ENCODE peak calls at places on chromosomes 13 and 19, in nine cellular contexts. One of them, this sample, is unnamed.

GRCh38 chr19:41535029-41535622 is 40.8 kb upstream of the CEACAM21 start:
- DNase-seq in NCI-H2081: no peak
- DNase-seq in fibroblast of pulmonary artery: no peak
- DNase-seq in activated naive CD4-positive, alpha-beta T cell treated with anti-CD3 and anti-CD28 coated beads, Interleukin-2, amount 10 ng/mL, durations not matched to agents 7 days and 5 days: no peak
- DNase-seq in iris pigment epithelial cell: no peak
- DNase-seq in smooth muscle cell of the brain vasculature: no peak
- DNase-seq in right cardiac atrium: no peak
- DNase-seq in cardiac septum: no peak
- DNase-seq in aorta: no peak
- DNase-seq in this sample: no peak

GRCh38 chr13:37163626-37164365 is 58.3 kb upstream of the CSNK1A1L start:
- DNase-seq in iris pigment epithelial cell: no peak
- DNase-seq in aorta: no peak
- DNase-seq in fibroblast of pulmonary artery: no peak
- DNase-seq in activated naive CD4-positive, alpha-beta T cell treated with anti-CD3 and anti-CD28 coated beads, Interleukin-2, amount 10 ng/mL, durations not matched to agents 7 days and 5 days: no peak
- DNase-seq in cardiac septum: no peak
- DNase-seq in NCI-H2081: no peak
- DNase-seq in smooth muscle cell of the brain vasculature: no peak
- DNase-seq in right cardiac atrium: no peak
- DNase-seq in this sample: no peak

GRCh38 chr13:78323848-78324247 is 279.5 kb downstream of the POU4F1 start:
- DNase-seq in smooth muscle cell of the brain vasculature: no peak
- DNase-seq in cardiac septum: no peak
- DNase-seq in activated naive CD4-positive, alpha-beta T cell treated with anti-CD3 and anti-CD28 coated beads, Interleukin-2, amount 10 ng/mL, durations not matched to agents 7 days and 5 days: no peak
- DNase-seq in aorta: no peak
- DNase-seq in NCI-H2081: no peak
- DNase-seq in iris pigment epithelial cell: peak; percentile 23
- DNase-seq in fibroblast of pulmonary artery: peak; percentile 23
- DNase-seq in right cardiac atrium: no peak
- DNase-seq in this sample: no peak

GRCh38 chr13:113216165-113217056 is 7.0 kb downstream of the CUL4A start:
- DNase-seq in right cardiac atrium: peak; percentile 75
- DNase-seq in aorta: no peak
- DNase-seq in fibroblast of pulmonary artery: peak; percentile 60
- DNase-seq in NCI-H2081: no peak
- DNase-seq in cardiac septum: no peak
- DNase-seq in iris pigment epithelial cell: peak; percentile 80
- DNase-seq in smooth muscle cell of the brain vasculature: no peak
- DNase-seq in activated naive CD4-positive, alpha-beta T cell treated with anti-CD3 and anti-CD28 coated beads, Interleukin-2, amount 10 ng/mL, durations not matched to agents 7 days and 5 days: no peak
- DNase-seq in this sample: peak; percentile 29

GRCh38 chr13:45544520-45544919 is 71.0 kb downstream of the ERICH6B start:
- DNase-seq in activated naive CD4-positive, alpha-beta T cell treated with anti-CD3 and anti-CD28 coated beads, Interleukin-2, amount 10 ng/mL, durations not matched to agents 7 days and 5 days: no peak
- DNase-seq in iris pigment epithelial cell: no peak
- DNase-seq in smooth muscle cell of the brain vasculature: no peak
- DNase-seq in NCI-H2081: no peak
- DNase-seq in cardiac septum: no peak
- DNase-seq in aorta: no peak
- DNase-seq in fibroblast of pulmonary artery: no peak
- DNase-seq in right cardiac atrium: no peak
- DNase-seq in this sample: no peak

GRCh38 chr13:42405665-42406390 is 133.9 kb downstream of the AKAP11 start:
- DNase-seq in activated naive CD4-positive, alpha-beta T cell treated with anti-CD3 and anti-CD28 coated beads, Interleukin-2, amount 10 ng/mL, durations not matched to agents 7 days and 5 days: peak; percentile 26
- DNase-seq in NCI-H2081: no peak
- DNase-seq in fibroblast of pulmonary artery: peak; percentile 24
- DNase-seq in smooth muscle cell of the brain vasculature: peak; percentile 20
- DNase-seq in aorta: no peak
- DNase-seq in right cardiac atrium: no peak
- DNase-seq in iris pigment epithelial cell: peak; percentile 79
- DNase-seq in cardiac septum: no peak
- DNase-seq in this sample: no peak

GRCh38 chr19:58217607-58218391 is 10.9 kb upstream of the ZNF544 start:
- DNase-seq in activated naive CD4-positive, alpha-beta T cell treated with anti-CD3 and anti-CD28 coated beads, Interleukin-2, amount 10 ng/mL, durations not matched to agents 7 days and 5 days: no peak
- DNase-seq in right cardiac atrium: no peak
- DNase-seq in fibroblast of pulmonary artery: no peak
- DNase-seq in iris pigment epithelial cell: no peak
- DNase-seq in NCI-H2081: no peak
- DNase-seq in smooth muscle cell of the brain vasculature: no peak
- DNase-seq in cardiac septum: no peak
- DNase-seq in aorta: no peak
- DNase-seq in this sample: no peak

GRCh38 chr19:12996542-12997094 is 1.3 kb downstream of the NFIX start:
- DNase-seq in smooth muscle cell of the brain vasculature: no peak
- DNase-seq in fibroblast of pulmonary artery: peak; percentile 49
- DNase-seq in iris pigment epithelial cell: peak; percentile 45
- DNase-seq in cardiac septum: no peak
- DNase-seq in right cardiac atrium: peak; percentile 83
- DNase-seq in aorta: no peak
- DNase-seq in activated naive CD4-positive, alpha-beta T cell treated with anti-CD3 and anti-CD28 coated beads, Interleukin-2, amount 10 ng/mL, durations not matched to agents 7 days and 5 days: no peak
- DNase-seq in NCI-H2081: no peak
- DNase-seq in this sample: peak; percentile 75

GRCh38 chr13:98222081-98222554 is 45.0 kb upstream of the RNF113B start:
- DNase-seq in right cardiac atrium: no peak
- DNase-seq in NCI-H2081: peak; percentile 16
- DNase-seq in smooth muscle cell of the brain vasculature: no peak
- DNase-seq in iris pigment epithelial cell: peak; percentile 58
- DNase-seq in aorta: no peak
- DNase-seq in cardiac septum: no peak
- DNase-seq in fibroblast of pulmonary artery: peak; percentile 29
- DNase-seq in activated naive CD4-positive, alpha-beta T cell treated with anti-CD3 and anti-CD28 coated beads, Interleukin-2, amount 10 ng/mL, durations not matched to agents 7 days and 5 days: no peak
- DNase-seq in this sample: no peak

GRCh38 chr13:42968906-42969305 is 23.1 kb downstream of the EPSTI1 start:
- DNase-seq in cardiac septum: no peak
- DNase-seq in right cardiac atrium: peak; percentile 41
- DNase-seq in fibroblast of pulmonary artery: no peak
- DNase-seq in iris pigment epithelial cell: no peak
- DNase-seq in NCI-H2081: no peak
- DNase-seq in aorta: no peak
- DNase-seq in smooth muscle cell of the brain vasculature: no peak
- DNase-seq in activated naive CD4-positive, alpha-beta T cell treated with anti-CD3 and anti-CD28 coated beads, Interleukin-2, amount 10 ng/mL, durations not matched to agents 7 days and 5 days: no peak
- DNase-seq in this sample: no peak

GRCh38 chr13:48660356-48661076 is 6.8 kb downstream of the CYSLTR2 start:
- DNase-seq in activated naive CD4-positive, alpha-beta T cell treated with anti-CD3 and anti-CD28 coated beads, Interleukin-2, amount 10 ng/mL, durations not matched to agents 7 days and 5 days: no peak
- DNase-seq in right cardiac atrium: no peak
- DNase-seq in aorta: no peak
- DNase-seq in cardiac septum: no peak
- DNase-seq in NCI-H2081: no peak
- DNase-seq in iris pigment epithelial cell: no peak
- DNase-seq in fibroblast of pulmonary artery: no peak
- DNase-seq in smooth muscle cell of the brain vasculature: no peak
- DNase-seq in this sample: no peak

GRCh38 chr19:854549-854948 is 2.4 kb downstream of the ELANE start:
- DNase-seq in right cardiac atrium: no peak
- DNase-seq in activated naive CD4-positive, alpha-beta T cell treated with anti-CD3 and anti-CD28 coated beads, Interleukin-2, amount 10 ng/mL, durations not matched to agents 7 days and 5 days: no peak
- DNase-seq in cardiac septum: no peak
- DNase-seq in smooth muscle cell of the brain vasculature: no peak
- DNase-seq in iris pigment epithelial cell: no peak
- DNase-seq in fibroblast of pulmonary artery: no peak
- DNase-seq in NCI-H2081: no peak
- DNase-seq in aorta: no peak
- DNase-seq in this sample: no peak

GRCh38 chr13:36674337-36675212 is 755 bp downstream of the SERTM1 start:
- DNase-seq in iris pigment epithelial cell: no peak
- DNase-seq in cardiac septum: no peak
- DNase-seq in fibroblast of pulmonary artery: no peak
- DNase-seq in NCI-H2081: no peak
- DNase-seq in aorta: no peak
- DNase-seq in activated naive CD4-positive, alpha-beta T cell treated with anti-CD3 and anti-CD28 coated beads, Interleukin-2, amount 10 ng/mL, durations not matched to agents 7 days and 5 days: no peak
- DNase-seq in smooth muscle cell of the brain vasculature: no peak
- DNase-seq in right cardiac atrium: no peak
- DNase-seq in this sample: no peak

GRCh38 chr13:24386816-24387708 is 77.7 kb downstream of the C1QTNF9 start:
- DNase-seq in cardiac septum: no peak
- DNase-seq in activated naive CD4-positive, alpha-beta T cell treated with anti-CD3 and anti-CD28 coated beads, Interleukin-2, amount 10 ng/mL, durations not matched to agents 7 days and 5 days: no peak
- DNase-seq in iris pigment epithelial cell: no peak
- DNase-seq in fibroblast of pulmonary artery: no peak
- DNase-seq in right cardiac atrium: no peak
- DNase-seq in aorta: no peak
- DNase-seq in NCI-H2081: no peak
- DNase-seq in smooth muscle cell of the brain vasculature: no peak
- DNase-seq in this sample: no peak

GRCh38 chr19:46730595-46730994 is 13.7 kb upstream of the PRKD2 start:
- DNase-seq in NCI-H2081: no peak
- DNase-seq in smooth muscle cell of the brain vasculature: no peak
- DNase-seq in aorta: no peak
- DNase-seq in iris pigment epithelial cell: no peak
- DNase-seq in right cardiac atrium: peak; percentile 49
- DNase-seq in fibroblast of pulmonary artery: no peak
- DNase-seq in activated naive CD4-positive, alpha-beta T cell treated with anti-CD3 and anti-CD28 coated beads, Interleukin-2, amount 10 ng/mL, durations not matched to agents 7 days and 5 days: no peak
- DNase-seq in cardiac septum: no peak
- DNase-seq in this sample: peak; percentile 79

GRCh38 chr13:99959127-99959529 is 12.4 kb downstream of the ZIC5 start:
- DNase-seq in aorta: no peak
- DNase-seq in iris pigment epithelial cell: no peak
- DNase-seq in NCI-H2081: no peak
- DNase-seq in cardiac septum: no peak
- DNase-seq in right cardiac atrium: no peak
- DNase-seq in fibroblast of pulmonary artery: no peak
- DNase-seq in activated naive CD4-positive, alpha-beta T cell treated with anti-CD3 and anti-CD28 coated beads, Interleukin-2, amount 10 ng/mL, durations not matched to agents 7 days and 5 days: no peak
- DNase-seq in smooth muscle cell of the brain vasculature: no peak
- DNase-seq in this sample: no peak

This sample was measured in spleen.